ENCODE peak calls at places on chromosomes 6 and 20, in six cellular contexts. One of them, this sample, is unnamed.

GRCh38 chr6:73652637-73653570 is 888 bp downstream of the SLC17A5 start:
- DNase-seq in neural crest cell: peak
- DNase-seq in choroid plexus epithelial cell: peak
- DNase-seq in AG09309: no peak
- DNase-seq in left lung: peak
- DNase-seq in A549: peak
- DNase-seq in this sample: peak

GRCh38 chr20:52937701-52938100 is 34.5 kb upstream of the TSHZ2 start:
- DNase-seq in neural crest cell: no peak
- DNase-seq in choroid plexus epithelial cell: peak
- DNase-seq in AG09309: no peak
- DNase-seq in left lung: no peak
- DNase-seq in A549: peak
- DNase-seq in this sample: no peak

GRCh38 chr20:51360451-51361230 is 181.9 kb downstream of the NFATC2 start:
- DNase-seq in neural crest cell: no peak
- DNase-seq in choroid plexus epithelial cell: peak
- DNase-seq in AG09309: peak
- DNase-seq in left lung: no peak
- DNase-seq in A549: peak
- DNase-seq in this sample: no peak

GRCh38 chr6:26028753-26029569 is 58.3 kb upstream of the HFE start:
- DNase-seq in neural crest cell: no peak
- DNase-seq in choroid plexus epithelial cell: peak
- DNase-seq in AG09309: no peak
- DNase-seq in left lung: no peak
- DNase-seq in A549: peak
- DNase-seq in this sample: no peak

GRCh38 chr6:89257346-89257745 is 40.2 kb upstream of the GABRR1 start:
- DNase-seq in neural crest cell: no peak
- DNase-seq in choroid plexus epithelial cell: no peak
- DNase-seq in AG09309: no peak
- DNase-seq in left lung: no peak
- DNase-seq in A549: no peak
- DNase-seq in this sample: no peak

GRCh38 chr6:15171026-15171425 is 74.8 kb upstream of the JARID2 start:
- DNase-seq in neural crest cell: no peak
- DNase-seq in choroid plexus epithelial cell: no peak
- DNase-seq in AG09309: no peak
- DNase-seq in left lung: no peak
- DNase-seq in A549: no peak
- DNase-seq in this sample: no peak

GRCh38 chr6:156886409-156886808 is 109.2 kb downstream of the ARID1B start:
- DNase-seq in neural crest cell: no peak
- DNase-seq in choroid plexus epithelial cell: peak
- DNase-seq in AG09309: no peak
- DNase-seq in left lung: no peak
- DNase-seq in A549: no peak
- DNase-seq in this sample: no peak

GRCh38 chr6:37565267-37566208 is 65.8 kb upstream of the CCDC167 start:
- DNase-seq in neural crest cell: peak
- DNase-seq in choroid plexus epithelial cell: no peak
- DNase-seq in AG09309: no peak
- DNase-seq in left lung: no peak
- DNase-seq in A549: no peak
- DNase-seq in this sample: no peak

GRCh38 chr6:31465185-31465536 is 32.8 kb upstream of the MICB start:
- DNase-seq in neural crest cell: no peak
- DNase-seq in choroid plexus epithelial cell: no peak
- DNase-seq in AG09309: no peak
- DNase-seq in left lung: no peak
- DNase-seq in A549: no peak
- DNase-seq in this sample: no peak

GRCh38 chr6:111759836-111760785 is 113.1 kb downstream of the FYN start:
- DNase-seq in neural crest cell: no peak
- DNase-seq in choroid plexus epithelial cell: peak
- DNase-seq in AG09309: peak
- DNase-seq in left lung: no peak
- DNase-seq in A549: no peak
- DNase-seq in this sample: no peak

GRCh38 chr6:118594877-118595276 is 46.8 kb downstream of the PLN start:
- DNase-seq in neural crest cell: no peak
- DNase-seq in choroid plexus epithelial cell: no peak
- DNase-seq in AG09309: no peak
- DNase-seq in left lung: no peak
- DNase-seq in A549: no peak
- DNase-seq in this sample: no peak

GRCh38 chr6:40550096-40550731 is 37.0 kb downstream of the LRFN2 start:
- DNase-seq in neural crest cell: peak
- DNase-seq in choroid plexus epithelial cell: peak
- DNase-seq in AG09309: peak
- DNase-seq in left lung: no peak
- DNase-seq in A549: peak
- DNase-seq in this sample: no peak

GRCh38 chr6:144559865-144560603 is 274.9 kb downstream of the UTRN start:
- DNase-seq in neural crest cell: no peak
- DNase-seq in choroid plexus epithelial cell: peak
- DNase-seq in AG09309: no peak
- DNase-seq in left lung: no peak
- DNase-seq in A549: peak
- DNase-seq in this sample: no peak

GRCh38 chr20:63739129-63740069 is at the start of gene SLC2A4RG:
- DNase-seq in neural crest cell: peak
- DNase-seq in choroid plexus epithelial cell: peak
- DNase-seq in AG09309: no peak
- DNase-seq in left lung: peak
- DNase-seq in A549: peak
- DNase-seq in this sample: no peak

GRCh38 chr6:3209114-3210023 is 18.1 kb downstream of the TUBB2B start:
- DNase-seq in neural crest cell: no peak
- DNase-seq in choroid plexus epithelial cell: peak
- DNase-seq in AG09309: peak
- DNase-seq in left lung: no peak
- DNase-seq in A549: peak
- DNase-seq in this sample: no peak

GRCh38 chr6:16723833-16724232 is 37.4 kb downstream of the ATXN1 start:
- DNase-seq in neural crest cell: no peak
- DNase-seq in choroid plexus epithelial cell: peak
- DNase-seq in AG09309: peak
- DNase-seq in left lung: no peak
- DNase-seq in A549: peak
- DNase-seq in this sample: peak

GRCh38 chr20:39939241-39939865 is 749.7 kb downstream of the MAFB start:
- DNase-seq in neural crest cell: no peak
- DNase-seq in choroid plexus epithelial cell: peak
- DNase-seq in AG09309: no peak
- DNase-seq in left lung: no peak
- DNase-seq in A549: no peak
- DNase-seq in this sample: no peak

GRCh38 chr20:63664861-63665594 is 6.9 kb downstream of the RTEL1 start:
- DNase-seq in neural crest cell: no peak
- DNase-seq in choroid plexus epithelial cell: no peak
- DNase-seq in AG09309: no peak
- DNase-seq in left lung: peak
- DNase-seq in A549: no peak
- DNase-seq in this sample: no peak

GRCh38 chr6:63573899-63574553 is 1.7 kb downstream of the LOC128125822 start:
- DNase-seq in neural crest cell: peak
- DNase-seq in choroid plexus epithelial cell: peak
- DNase-seq in AG09309: no peak
- DNase-seq in left lung: no peak
- DNase-seq in A549: peak
- DNase-seq in this sample: no peak

GRCh38 chr20:52747736-52748135 is 224.4 kb upstream of the TSHZ2 start:
- DNase-seq in neural crest cell: no peak
- DNase-seq in choroid plexus epithelial cell: no peak
- DNase-seq in AG09309: no peak
- DNase-seq in left lung: no peak
- DNase-seq in A549: peak
- DNase-seq in this sample: no peak

GRCh38 chr20:3235661-3236324 is 3.2 kb downstream of the SLC4A11 start:
- DNase-seq in neural crest cell: no peak
- DNase-seq in choroid plexus epithelial cell: no peak
- DNase-seq in AG09309: no peak
- DNase-seq in left lung: no peak
- DNase-seq in A549: no peak
- DNase-seq in this sample: no peak

GRCh38 chr6:10431423-10432164 is 16.7 kb upstream of the TFAP2A start:
- DNase-seq in neural crest cell: no peak
- DNase-seq in choroid plexus epithelial cell: no peak
- DNase-seq in AG09309: no peak
- DNase-seq in left lung: no peak
- DNase-seq in A549: no peak
- DNase-seq in this sample: no peak

GRCh38 chr20:62835931-62836861 is 19.3 kb downstream of the COL9A3 start:
- DNase-seq in neural crest cell: no peak
- DNase-seq in choroid plexus epithelial cell: no peak
- DNase-seq in AG09309: no peak
- DNase-seq in left lung: peak
- DNase-seq in A549: no peak
- DNase-seq in this sample: peak

GRCh38 chr20:25310268-25310920 is 62.5 kb downstream of the PYGB start:
- DNase-seq in neural crest cell: no peak
- DNase-seq in choroid plexus epithelial cell: peak
- DNase-seq in AG09309: peak
- DNase-seq in left lung: peak
- DNase-seq in A549: peak
- DNase-seq in this sample: peak

GRCh38 chr20:37145014-37145413 is 34.1 kb upstream of the RPN2 start:
- DNase-seq in neural crest cell: no peak
- DNase-seq in choroid plexus epithelial cell: peak
- DNase-seq in AG09309: no peak
- DNase-seq in left lung: no peak
- DNase-seq in A549: no peak
- DNase-seq in this sample: no peak

GRCh38 chr6:3869284-3869631 is 20.1 kb downstream of the FAM50B start:
- DNase-seq in neural crest cell: no peak
- DNase-seq in choroid plexus epithelial cell: no peak
- DNase-seq in AG09309: no peak
- DNase-seq in left lung: no peak
- DNase-seq in A549: no peak
- DNase-seq in this sample: no peak

GRCh38 chr6:81075974-81076373 is 676.5 kb downstream of the TENT5A start:
- DNase-seq in neural crest cell: peak
- DNase-seq in choroid plexus epithelial cell: peak
- DNase-seq in AG09309: no peak
- DNase-seq in left lung: no peak
- DNase-seq in A549: no peak
- DNase-seq in this sample: no peak
- TF ChIP-seq CTCF in neural crest cell: peak
- TF ChIP-seq CTCF in choroid plexus epithelial cell: peak
- TF ChIP-seq CTCF in AG09309: peak
- TF ChIP-seq CTCF in left lung: peak
- TF ChIP-seq CTCF in A549: no peak
- TF ChIP-seq CTCF in this sample: no peak

DNA sequence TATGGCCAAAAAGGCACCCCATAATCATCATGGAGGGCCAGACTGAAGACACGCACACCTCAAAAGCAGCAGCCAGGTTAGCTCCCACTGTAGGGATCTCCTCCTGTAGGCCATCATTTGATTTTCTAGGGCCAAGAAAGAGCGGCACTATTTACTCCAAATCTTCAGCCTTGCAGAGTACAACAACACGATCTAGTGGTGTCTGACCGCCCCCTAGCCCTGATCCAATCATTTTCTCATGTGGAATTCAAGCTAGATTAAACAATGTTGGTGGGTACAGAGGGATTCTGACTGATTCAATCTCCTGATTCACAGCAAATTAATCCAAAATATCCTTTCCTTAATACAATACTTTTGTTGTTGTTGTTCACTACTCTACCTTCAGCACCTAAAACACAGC is 12.5 kb downstream of the GNAS-AS1 start:
- DNase-seq in neural crest cell: no peak
- DNase-seq in choroid plexus epithelial cell: no peak
- DNase-seq in AG09309: no peak
- DNase-seq in left lung: no peak
- DNase-seq in A549: no peak
- DNase-seq in this sample: no peak
- TF ChIP-seq CTCF in neural crest cell: no peak
- TF ChIP-seq CTCF in choroid plexus epithelial cell: no peak
- TF ChIP-seq CTCF in AG09309: no peak
- TF ChIP-seq CTCF in left lung: no peak
- TF ChIP-seq CTCF in A549: no peak
- TF ChIP-seq CTCF in this sample: no peak

DNA sequence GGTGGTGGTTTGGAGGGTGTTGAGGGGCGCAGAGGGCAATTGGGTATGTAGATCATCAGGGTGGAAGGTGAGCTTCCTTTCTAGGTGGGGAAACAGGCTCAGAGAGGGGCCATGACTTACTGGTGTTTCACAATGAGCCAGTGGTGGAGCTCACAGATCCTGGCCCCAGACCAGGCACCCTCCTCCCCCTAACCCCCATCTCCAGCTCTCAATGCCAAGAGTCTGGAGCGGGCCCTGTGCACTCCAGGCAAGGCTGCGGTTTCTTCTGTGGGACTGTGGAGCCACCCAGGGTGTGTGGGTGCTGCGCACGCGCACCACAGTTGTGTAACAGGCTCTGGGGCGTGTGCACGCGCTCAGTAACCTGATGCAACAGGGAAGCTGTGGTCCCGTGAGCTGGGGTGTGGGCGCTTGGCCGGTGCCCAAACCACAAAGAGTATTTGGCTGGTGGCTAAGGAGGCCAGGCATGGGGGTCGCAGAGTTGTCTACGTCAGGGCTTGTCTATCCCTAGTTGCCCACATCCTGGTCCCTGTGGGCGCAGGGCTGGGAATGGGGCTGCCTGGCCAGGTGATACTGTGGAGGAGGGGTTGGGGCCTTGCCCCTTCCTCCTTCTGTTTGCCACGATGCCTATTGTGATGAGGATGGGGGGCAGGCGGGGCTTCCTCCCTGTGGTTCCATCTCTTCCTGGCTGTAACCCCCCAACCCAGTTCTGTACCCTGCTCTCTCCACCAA is 37.5 kb upstream of the MRPS18A start:
- DNase-seq in neural crest cell: no peak
- DNase-seq in choroid plexus epithelial cell: peak
- DNase-seq in AG09309: peak
- DNase-seq in left lung: peak
- DNase-seq in A549: no peak
- DNase-seq in this sample: peak
- TF ChIP-seq CTCF in neural crest cell: no peak
- TF ChIP-seq CTCF in choroid plexus epithelial cell: no peak
- TF ChIP-seq CTCF in AG09309: no peak
- TF ChIP-seq CTCF in left lung: no peak
- TF ChIP-seq CTCF in A549: no peak
- TF ChIP-seq CTCF in this sample: no peak

GRCh38 chr20:12660918-12661317 is 347.9 kb upstream of the SPTLC3 start:
- DNase-seq in neural crest cell: peak
- DNase-seq in choroid plexus epithelial cell: peak
- DNase-seq in AG09309: no peak
- DNase-seq in left lung: no peak
- DNase-seq in A549: no peak
- DNase-seq in this sample: no peak
- TF ChIP-seq CTCF in neural crest cell: peak
- TF ChIP-seq CTCF in choroid plexus epithelial cell: peak
- TF ChIP-seq CTCF in AG09309: no peak
- TF ChIP-seq CTCF in left lung: peak
- TF ChIP-seq CTCF in A549: no peak
- TF ChIP-seq CTCF in this sample: no peak

This sample was measured in CD14-positive monocyte.